ENCODE peak calls at places on chromosomes 11 and 22, in seven cellular contexts. H is DND-41, T is K562, L is colonic mucosa, Y is mesendoderm, E is MM.1S, A is IMR-90. O is an unnamed sample.

GRCh38 chr11:1520987-1521349 is 34.4 kb upstream of the MOB2 start:
- DNase-seq in E (no peak), T (peak), L (no peak), Y (no peak), A (no peak), H (no peak), O (no peak)

GRCh38 chr11:80186687-80187086 is 745.9 kb upstream of the TENM4 start:
- DNase-seq in Y (no peak), A (no peak), E (no peak), T (no peak), L (no peak), H (no peak), O (no peak)

GRCh38 chr11:132312616-132313210 is 942.3 kb downstream of the NTM start:
- DNase-seq in E (no peak), L (no peak), Y (peak), T (peak), H (peak), A (peak), O (peak)

GRCh38 chr11:16338397-16338796 is 17.9 kb downstream of the SOX6 start:
- DNase-seq in L (no peak), T (no peak), A (peak), Y (no peak), H (no peak), E (no peak), O (no peak)

GRCh38 chr11:45298718-45299117 is 12.6 kb upstream of the SYT13 start:
- DNase-seq in E (no peak), H (no peak), T (no peak), Y (peak), L (no peak), A (no peak), O (peak)

GRCh38 chr11:61007971-61008896 is 36.8 kb downstream of the CD6 start:
- DNase-seq in H (no peak), Y (peak), L (peak), T (no peak), E (no peak), A (no peak), O (no peak)

GRCh38 chr22:47153854-47154542 is 391.5 kb downstream of the TBC1D22A start:
- DNase-seq in E (no peak), Y (no peak), L (no peak), T (no peak), A (peak), H (no peak), O (no peak)

GRCh38 chr22:33083212-33083611 is 25.0 kb upstream of the SYN3 start:
- DNase-seq in E (peak), T (no peak), A (no peak), H (no peak), L (no peak), Y (peak), O (peak)

GRCh38 chr22:38862375-38863329 is 9.4 kb downstream of the CBX6 start:
- DNase-seq in Y (no peak), A (no peak), L (no peak), T (no peak), H (no peak), E (no peak), O (peak)

GRCh38 chr22:38631724-38632123 is 24.5 kb downstream of the FAM227A start:
- DNase-seq in A (no peak), T (no peak), L (no peak), H (peak), E (no peak), Y (no peak), O (no peak)

GRCh38 chr22:46081036-46081830 is 69.1 kb upstream of the PPARA start:
- DNase-seq in T (no peak), H (no peak), Y (no peak), A (no peak), L (no peak), E (no peak), O (no peak)

GRCh38 chr22:49292909-49293308 is 534.8 kb downstream of the BRD1 start:
- DNase-seq in Y (no peak), E (no peak), A (no peak), L (no peak), T (no peak), H (no peak), O (no peak)

GRCh38 chr11:107683807-107684206 is 28.0 kb downstream of the SLN start:
- DNase-seq in A (no peak), T (peak), Y (peak), L (no peak), E (no peak), H (no peak), O (peak)

GRCh38 chr11:128734439-128735224 is 40.8 kb downstream of the FLI1 start:
- DNase-seq in A (no peak), H (no peak), Y (no peak), L (peak), T (no peak), E (peak), O (no peak)

GRCh38 chr11:133362156-133362555 is 170.1 kb downstream of the OPCML start:
- DNase-seq in H (no peak), Y (no peak), L (no peak), A (no peak), T (no peak), E (no peak), O (no peak)

GRCh38 chr11:129881570-129882170 is 13.7 kb downstream of the NFRKB start:
- DNase-seq in A (peak), Y (peak), H (peak), E (peak), T (peak), L (peak), O (peak)

GRCh38 chr22:47816121-47816915 is 1053.9 kb downstream of the TBC1D22A start:
- DNase-seq in L (no peak), A (no peak), Y (no peak), E (no peak), H (no peak), T (no peak), O (no peak)

GRCh38 chr11:61543606-61544306 is 35.2 kb downstream of the LRRC10B start:
- DNase-seq in A (peak), Y (no peak), T (no peak), H (no peak), E (no peak), L (no peak), O (no peak)

GRCh38 chr22:45263790-45264269 is 20.9 kb upstream of the UPK3A start:
- DNase-seq in Y (peak), H (no peak), T (peak), A (peak), L (peak), E (peak), O (peak)

GRCh38 chr22:43293661-43294392 is 49.3 kb downstream of the SCUBE1 start:
- DNase-seq in E (no peak), H (no peak), A (peak), T (peak), Y (peak), L (peak), O (no peak)

GRCh38 chr11:11229691-11230090 is 123.4 kb downstream of the CSNK2A3 start:
- DNase-seq in Y (no peak), L (no peak), A (peak), T (no peak), H (no peak), E (no peak), O (no peak)

GRCh38 chr22:39524089-39524752 is 3.9 kb downstream of the ATF4 start:
- DNase-seq in Y (no peak), A (no peak), T (no peak), E (no peak), L (no peak), H (peak), O (peak)

GRCh38 chr11:45871638-45872037 is 13.8 kb upstream of the MAPK8IP1 start:
- DNase-seq in E (no peak), T (no peak), A (no peak), Y (no peak), H (no peak), L (no peak), O (no peak)

GRCh38 chr11:3609416-3610265 is 32.2 kb downstream of the ART5 start:
- DNase-seq in A (peak), T (peak), Y (peak), E (peak), L (peak), H (peak), O (peak)

GRCh38 chr11:57541099-57541670 is 3.8 kb downstream of the SMTNL1 start:
- DNase-seq in L (no peak), E (no peak), A (no peak), T (no peak), Y (no peak), H (no peak), O (no peak)

GRCh38 chr11:61131998-61132555 is 29.1 kb downstream of the VPS37C start:
- DNase-seq in L (no peak), E (no peak), T (no peak), A (no peak), Y (no peak), H (no peak), O (no peak)

GRCh38 chr22:28171135-28171534 is 252.1 kb upstream of the PITPNB start:
- DNase-seq in A (no peak), H (no peak), T (no peak), L (no peak), Y (no peak), E (no peak), O (no peak)

GRCh38 chr22:23193420-23193819 is 13.1 kb downstream of the BCR start:
- DNase-seq in T (no peak), H (no peak), Y (no peak), A (no peak), E (no peak), L (no peak), O (no peak)

GRCh38 chr11:4072668-4073285 is 21.8 kb upstream of the RRM1 start:
- DNase-seq in H (peak), Y (peak), T (peak), A (peak), E (peak), L (peak), O (peak)

GRCh38 chr11:2563216-2564007 is 118.6 kb downstream of the KCNQ1 start:
- DNase-seq in T (no peak), L (no peak), A (no peak), Y (no peak), E (no peak), H (no peak), O (no peak)

GRCh38 chr11:14312736-14313438 is 46.1 kb downstream of the RRAS2 start:
- DNase-seq in H (no peak), A (peak), E (no peak), Y (no peak), T (no peak), L (no peak), O (no peak)

GRCh38 chr11:47359586-47359985 is 7.1 kb upstream of the MYBPC3 start:
- DNase-seq in L (no peak), H (peak), A (no peak), Y (no peak), E (no peak), T (no peak), O (no peak)

GRCh38 chr22:32311551-32312071 is 46.1 kb upstream of the RFPL3 start:
- DNase-seq in Y (no peak), L (no peak), T (no peak), E (no peak), H (no peak), A (no peak), O (no peak)

GRCh38 chr22:39773976-39774539 is 119.5 kb downstream of the ENTHD1 start:
- DNase-seq in H (peak), Y (peak), A (peak), T (peak), E (peak), L (peak), O (no peak)

GRCh38 chr22:35868938-35869337 is 151.3 kb downstream of the APOL5 start:
- DNase-seq in E (no peak), A (peak), T (no peak), L (no peak), H (no peak), Y (peak), O (no peak)

GRCh38 chr11:100677796-100678195 is 9.3 kb upstream of the ARHGAP42 start:
- DNase-seq in L (no peak), H (no peak), Y (no peak), A (no peak), E (peak), T (no peak), O (no peak)

GRCh38 chr22:27601195-27601594 is 200.4 kb downstream of the MN1 start:
- DNase-seq in Y (no peak), E (no peak), T (no peak), L (no peak), A (no peak), H (no peak), O (no peak)

GRCh38 chr11:84261707-84262106 is 975.5 kb upstream of the CCDC90B start:
- DNase-seq in Y (peak), A (no peak), H (no peak), E (no peak), L (no peak), T (no peak), O (peak)

GRCh38 chr22:22941831-22942510 is 54.4 kb downstream of the IGLL5 start:
- DNase-seq in E (no peak), A (no peak), Y (no peak), L (peak), T (no peak), H (peak), O (no peak)

GRCh38 chr11:96051820-96052219 is 127.9 kb upstream of the MTMR2 start:
- DNase-seq in Y (no peak), H (no peak), L (no peak), E (peak), A (no peak), T (no peak), O (no peak)

GRCh38 chr11:44226945-44227344 is 83.0 kb downstream of the ALX4 start:
- DNase-seq in A (no peak), E (no peak), T (no peak), Y (no peak), L (no peak), H (no peak), O (no peak)
- H3K9ac ChIP-seq in A (no peak), E (no peak), T (no peak), Y (no peak), L (no peak), H (no peak), O (no peak)

DNA sequence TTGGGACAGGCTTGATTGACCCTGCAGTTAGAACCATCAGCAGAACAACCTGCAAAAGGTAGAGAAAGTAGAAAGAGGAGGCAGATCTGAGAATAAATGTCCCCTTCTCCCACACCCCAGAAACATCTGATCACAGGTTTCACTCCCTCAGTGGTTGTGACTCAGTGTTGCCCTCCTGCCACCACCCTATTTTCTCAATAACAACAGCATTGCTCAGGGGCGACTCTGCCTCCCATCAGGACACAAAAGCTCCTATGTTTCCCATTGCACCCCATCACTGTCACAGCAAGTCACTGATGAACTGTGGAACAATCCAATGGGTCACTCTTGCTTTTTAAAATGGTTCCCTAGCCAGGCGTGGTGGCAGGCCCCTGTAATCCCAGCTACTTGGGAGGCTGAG is 110.2 kb downstream of the RASSF10 start:
- DNase-seq in H (no peak), A (peak), E (no peak), L (no peak), T (no peak), Y (no peak), O (no peak)
- H3K9ac ChIP-seq in H (no peak), A (no peak), E (no peak), L (no peak), T (no peak), Y (no peak), O (no peak)

DNA sequence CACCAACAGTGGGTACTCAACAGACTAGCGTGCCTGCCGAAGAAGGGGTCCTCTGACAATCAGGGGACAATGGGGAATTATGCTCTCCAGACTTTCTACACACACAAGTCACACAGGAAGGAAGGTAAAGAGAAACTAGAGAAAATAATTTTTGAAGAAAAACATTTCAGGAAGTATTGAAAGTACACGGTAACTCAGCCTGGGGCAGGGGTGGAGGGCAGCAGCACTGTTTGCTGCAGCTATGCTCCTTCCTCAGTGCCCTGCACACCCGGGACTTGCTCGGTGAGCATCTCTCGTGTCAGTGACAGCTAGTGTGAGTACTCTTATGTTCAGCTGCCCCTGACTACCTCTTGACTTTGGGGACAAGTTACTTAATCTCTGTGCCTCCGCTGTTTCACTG is 18.0 kb upstream of the APOA1 start:
- DNase-seq in T (no peak), E (no peak), Y (no peak), L (no peak), A (no peak), H (no peak), O (no peak)
- H3K9ac ChIP-seq in T (no peak), E (no peak), Y (no peak), L (no peak), A (no peak), H (no peak), O (no peak)

DNA sequence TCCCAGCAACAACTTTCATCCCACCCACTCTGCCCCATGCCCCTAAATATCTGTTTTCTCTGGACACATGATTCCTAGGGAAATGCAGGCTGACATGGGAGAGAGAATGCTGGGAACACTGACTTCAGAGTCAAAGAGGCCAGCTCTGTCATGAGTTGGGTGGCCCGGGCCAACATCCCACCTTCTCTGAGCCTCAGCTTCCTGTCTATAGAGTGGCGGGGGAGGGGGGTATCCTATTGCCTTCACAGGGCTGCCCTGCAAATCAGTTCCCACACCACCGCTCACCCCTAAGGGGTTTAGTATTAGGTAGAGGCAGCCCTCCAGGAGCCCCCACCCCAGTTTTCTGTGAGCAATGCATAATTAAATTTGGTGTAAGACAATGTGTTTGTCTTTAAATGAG is 175.0 kb upstream of the NCAM1 start:
- DNase-seq in A (no peak), L (no peak), H (no peak), Y (no peak), E (no peak), T (no peak), O (no peak)
- H3K9ac ChIP-seq in A (no peak), L (no peak), H (no peak), Y (no peak), E (no peak), T (no peak), O (no peak)

DNA sequence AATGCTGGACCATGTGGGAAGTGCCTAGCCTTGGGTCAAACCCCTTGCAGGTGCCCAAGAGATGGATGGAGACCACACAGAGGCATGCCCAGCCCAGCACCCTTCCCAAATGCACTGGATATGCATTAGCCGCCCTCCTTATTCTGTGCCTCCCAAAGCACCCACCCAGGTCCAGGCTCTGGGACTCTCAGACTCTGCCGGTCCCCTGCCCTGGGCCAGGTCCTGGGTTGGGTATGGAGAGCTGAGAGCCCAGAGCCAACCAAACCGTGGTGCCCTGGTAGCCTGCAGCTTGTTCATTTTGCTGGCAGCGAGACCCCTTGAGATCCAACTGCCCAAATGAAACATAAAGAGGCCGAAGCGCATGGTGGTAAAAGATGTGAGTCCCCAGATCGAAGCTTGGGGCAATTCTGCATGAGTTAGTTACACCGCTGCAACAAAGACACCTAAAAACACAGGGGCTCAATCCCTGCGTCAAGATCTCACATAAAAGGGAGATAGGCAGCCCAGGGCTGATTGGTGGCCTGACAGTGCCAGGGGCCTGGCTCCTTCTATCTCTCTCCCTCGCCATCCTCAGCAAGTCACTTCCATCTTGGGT is 61.5 kb downstream of the MYEOV start:
- DNase-seq in H (peak), E (no peak), L (peak), A (no peak), Y (no peak), T (no peak), O (no peak)
- H3K9ac ChIP-seq in H (no peak), E (no peak), L (no peak), A (no peak), Y (no peak), T (no peak), O (no peak)

DNA sequence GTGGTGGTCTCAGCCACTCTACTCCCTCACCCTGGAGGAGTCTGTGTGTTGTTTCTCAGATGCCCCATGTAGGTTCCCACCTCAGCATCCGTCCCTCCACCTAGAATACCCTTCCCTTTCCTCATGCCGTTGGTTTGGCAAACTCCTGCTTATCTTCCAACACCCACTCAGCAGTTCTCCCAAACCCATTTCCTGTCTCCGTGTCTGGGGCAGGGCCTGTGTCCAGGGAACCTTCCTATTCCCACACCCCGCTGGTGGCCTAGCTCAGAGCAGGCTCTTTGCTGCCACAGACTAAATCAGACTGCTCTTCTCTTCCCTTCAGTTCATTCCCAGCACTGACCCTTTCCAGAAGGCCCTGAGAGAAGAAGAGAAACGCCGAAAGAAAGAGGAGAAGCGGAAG is 7.5 kb upstream of the SREBF2 start:
- DNase-seq in E (no peak), T (peak), Y (peak), L (no peak), H (no peak), A (peak), O (no peak)
- H3K9ac ChIP-seq in E (no peak), T (peak), Y (peak), L (no peak), H (no peak), A (no peak), O (no peak)